ENCODE peak calls at places on chromosomes 2 and 18, in seven cellular contexts. Q is astrocyte, U is epithelial cell of esophagus, N is Calu3, D is GM23338, H is neural crest cell, T is pancreas. Z is an unnamed sample.

GRCh38 chr18:23943903-23944624 is 70.5 kb upstream of the TTC39C start:
- DNase-seq in Q (peak), U (no peak), N (no peak), D (no peak), H (no peak), T (no peak), Z (no peak)

GRCh38 chr2:214215107-214215506 is 195.7 kb upstream of the VWC2L start:
- DNase-seq in Q (no peak), U (peak), N (no peak), D (no peak), H (no peak), T (no peak), Z (no peak)

GRCh38 chr2:3112553-3112952 is 265.1 kb downstream of the EIPR1 start:
- DNase-seq in Q (no peak), U (no peak), N (no peak), D (no peak), H (no peak), T (no peak), Z (no peak)

GRCh38 chr2:14936436-14936835 is 303.9 kb downstream of the LRATD1 start:
- DNase-seq in Q (no peak), U (no peak), N (no peak), D (no peak), H (no peak), T (no peak), Z (no peak)

GRCh38 chr18:23107718-23108117 is 27.6 kb upstream of the CABLES1 start:
- DNase-seq in Q (no peak), U (no peak), N (no peak), D (no peak), H (no peak), T (no peak), Z (no peak)

GRCh38 chr2:81650048-81650971 is 1345.8 kb upstream of the LRRTM1 start:
- DNase-seq in Q (peak), U (peak), N (no peak), D (peak), H (no peak), T (no peak), Z (no peak)

GRCh38 chr2:218002792-218003191 is at the start of gene TNS1:
- DNase-seq in Q (peak), U (no peak), N (no peak), D (peak), H (no peak), T (peak), Z (no peak)

GRCh38 chr18:78136986-78137385 is 842.6 kb upstream of the SALL3 start:
- DNase-seq in Q (no peak), U (no peak), N (no peak), D (no peak), H (no peak), T (no peak), Z (no peak)

GRCh38 chr2:109460553-109461324 is 153.0 kb downstream of the SEPTIN10 start:
- DNase-seq in Q (no peak), U (no peak), N (no peak), D (no peak), H (no peak), T (no peak), Z (no peak)

GRCh38 chr2:26396734-26397298 is 4.9 kb upstream of the DRC1 start:
- DNase-seq in Q (no peak), U (no peak), N (no peak), D (no peak), H (no peak), T (no peak), Z (no peak)

GRCh38 chr2:202030676-202031075 is 3.0 kb upstream of the FZD7 start:
- DNase-seq in Q (peak), U (no peak), N (no peak), D (no peak), H (no peak), T (no peak), Z (no peak)

GRCh38 chr2:15337996-15338666 is 223.0 kb downstream of the NBAS start:
- DNase-seq in Q (no peak), U (peak), N (no peak), D (no peak), H (no peak), T (no peak), Z (no peak)

GRCh38 chr18:7064346-7064745 is 53.3 kb downstream of the LAMA1 start:
- DNase-seq in Q (no peak), U (peak), N (no peak), D (no peak), H (no peak), T (no peak), Z (no peak)

GRCh38 chr18:23862071-23862470 is 152.5 kb upstream of the TTC39C start:
- DNase-seq in Q (peak), U (peak), N (no peak), D (no peak), H (no peak), T (no peak), Z (no peak)

GRCh38 chr2:37890893-37891495 is 34.1 kb upstream of the RMDN2 start:
- DNase-seq in Q (peak), U (peak), N (peak), D (peak), H (peak), T (peak), Z (peak)

GRCh38 chr2:225510794-225511193 is 111.3 kb downstream of the NYAP2 start:
- DNase-seq in Q (no peak), U (no peak), N (no peak), D (no peak), H (no peak), T (no peak), Z (no peak)

GRCh38 chr2:20966061-20966460 is 77.8 kb downstream of the APOB start:
- DNase-seq in Q (no peak), U (no peak), N (no peak), D (no peak), H (no peak), T (no peak), Z (no peak)

GRCh38 chr2:238287702-238288649 is at the start of gene PER2:
- DNase-seq in Q (peak), U (peak), N (peak), D (peak), H (no peak), T (peak), Z (no peak)
- TF ChIP-seq CTCF in Q (no peak), U (peak), N (no peak), D (peak), H (peak), T (no peak), Z (no peak)

GRCh38 chr18:63161032-63161727 is 158.4 kb downstream of the BCL2 start:
- DNase-seq in Q (no peak), U (no peak), N (no peak), D (no peak), H (no peak), T (no peak), Z (no peak)

GRCh38 chr18:63160172-63160995 is 159.2 kb downstream of the BCL2 start:
- DNase-seq in Q (no peak), U (peak), N (no peak), D (no peak), H (no peak), T (no peak), Z (no peak)

GRCh38 chr18:63162271-63163014 is 157.1 kb downstream of the BCL2 start:
- DNase-seq in Q (peak), U (peak), N (no peak), D (no peak), H (no peak), T (no peak), Z (no peak)

GRCh38 chr18:63159590-63159989 is 160.0 kb downstream of the BCL2 start:
- DNase-seq in Q (no peak), U (no peak), N (no peak), D (no peak), H (no peak), T (no peak), Z (no peak)

DNA sequence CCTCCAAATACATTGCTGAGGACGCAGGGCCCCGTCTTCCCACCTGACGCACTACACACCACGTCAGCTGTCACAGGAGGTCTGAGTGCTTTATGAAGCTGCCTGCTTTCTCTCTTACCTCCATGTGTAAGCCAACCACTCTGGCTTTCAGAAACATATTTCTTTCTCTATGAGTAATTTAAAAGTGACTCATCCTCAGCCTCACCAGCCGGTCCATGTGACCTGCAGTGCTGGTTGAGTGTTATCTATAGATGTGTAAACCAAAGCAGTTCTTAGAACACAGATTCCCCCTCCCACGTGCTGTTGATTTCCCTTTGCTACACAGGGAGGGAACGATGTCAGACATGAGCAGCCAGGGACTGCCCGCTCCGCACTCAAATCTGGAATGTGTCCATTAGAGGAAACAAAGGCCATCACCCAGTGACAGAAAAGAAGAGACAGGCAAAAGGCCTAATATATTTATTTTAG is 157.8 kb downstream of the BCL2 start:
- DNase-seq in Q (peak), U (peak), N (peak), D (no peak), H (no peak), T (peak), Z (no peak)
- TF ChIP-seq CTCF in Q (no peak), U (no peak), N (no peak), D (no peak), H (no peak), T (no peak), Z (no peak)

DNA sequence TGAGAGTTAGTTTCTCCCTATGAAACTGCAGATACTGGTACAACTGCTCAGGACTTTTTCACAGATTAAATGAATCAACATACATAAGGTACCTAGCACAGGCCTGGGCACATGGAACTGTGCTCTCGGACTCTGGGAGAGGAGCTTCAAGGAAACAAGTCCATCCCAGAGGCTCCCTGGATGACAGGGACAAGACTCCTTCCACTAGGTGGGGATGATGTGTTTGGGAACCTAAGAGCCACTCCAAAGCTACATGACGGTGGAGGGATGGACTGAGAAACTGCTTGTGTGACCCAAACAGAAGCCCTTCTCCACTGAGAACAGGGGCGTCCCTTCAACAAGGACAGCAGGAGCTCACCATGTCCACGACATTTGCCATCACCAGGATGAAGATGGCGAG is 37.1 kb downstream of the CENPO start:
- DNase-seq in Q (no peak), U (no peak), N (no peak), D (peak), H (no peak), T (no peak), Z (no peak)
- TF ChIP-seq CTCF in Q (no peak), U (no peak), N (no peak), D (peak), H (no peak), T (no peak), Z (no peak)

GRCh38 chr2:241565413-241565812 is 6.9 kb downstream of the BOK start:
- DNase-seq in Q (no peak), U (no peak), N (no peak), D (no peak), H (no peak), T (no peak), Z (no peak)
- TF ChIP-seq CTCF in Q (no peak), U (no peak), N (no peak), D (no peak), H (no peak), T (no peak), Z (no peak)

DNA sequence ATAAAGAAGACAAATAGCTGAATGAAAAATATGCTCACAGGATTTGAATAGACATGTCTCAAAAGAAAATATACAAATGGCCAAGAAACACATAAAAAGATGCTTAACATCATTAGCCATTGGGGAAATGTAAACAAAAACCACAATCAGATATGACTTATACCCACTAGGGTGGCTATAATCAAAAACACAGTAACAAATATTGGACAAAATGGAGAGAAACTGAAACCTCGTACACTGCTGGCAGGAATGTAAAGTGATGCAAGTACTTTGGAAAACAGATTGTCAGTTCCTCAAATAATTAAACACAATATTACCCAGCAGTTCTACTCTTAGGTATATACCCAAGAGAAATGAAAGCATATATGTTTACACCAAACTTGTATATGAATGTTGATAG is 213.0 kb downstream of the PHLPP1 start:
- DNase-seq in Q (peak), U (no peak), N (no peak), D (no peak), H (no peak), T (no peak), Z (no peak)
- TF ChIP-seq CTCF in Q (no peak), U (no peak), N (no peak), D (no peak), H (peak), T (no peak), Z (no peak)

GRCh38 chr2:241879326-241879725 is 9.8 kb downstream of the RTP5 start:
- DNase-seq in Q (no peak), U (no peak), N (no peak), D (no peak), H (no peak), T (no peak), Z (no peak)

GRCh38 chr2:241884951-241885700 is 15.6 kb downstream of the RTP5 start:
- DNase-seq in Q (no peak), U (no peak), N (no peak), D (no peak), H (no peak), T (no peak), Z (no peak)

GRCh38 chr2:241880311-241881073 is 11.0 kb downstream of the RTP5 start:
- DNase-seq in Q (no peak), U (no peak), N (no peak), D (no peak), H (no peak), T (peak), Z (no peak)

GRCh38 chr2:241885701-241886643 is 16.4 kb downstream of the RTP5 start:
- DNase-seq in Q (no peak), U (no peak), N (no peak), D (no peak), H (no peak), T (peak), Z (no peak)

GRCh38 chr2:241882090-241882625 is 12.6 kb downstream of the RTP5 start:
- DNase-seq in Q (no peak), U (no peak), N (peak), D (peak), H (no peak), T (peak), Z (no peak)
- TF ChIP-seq CTCF in Q (no peak), U (peak), N (no peak), D (peak), H (no peak), T (no peak), Z (no peak)

Z was measured in mesothelial cell of epicardium.